ENCODE peak calls at places on chromosome 18, in five cellular contexts. F is cardiac fibroblast, M is pancreas, T is A549, R is fibroblast of mammary gland. X is an unnamed sample.

GRCh38 chr18:8952796-8953760 is 149.4 kb upstream of the NDUFV2 start:
- DNase-seq in R (peak), F (peak), M (no peak), T (no peak), X (no peak)

GRCh38 chr18:35577045-35577848 is 4.3 kb upstream of the GALNT1 start:
- DNase-seq in F (no peak), T (no peak), R (no peak), M (no peak), X (no peak)

GRCh38 chr18:43276471-43276870 is 819 bp downstream of the SYT4 start:
- DNase-seq in M (no peak), T (no peak), F (no peak), R (no peak), X (no peak)

GRCh38 chr18:48994926-48995835 is 44.4 kb upstream of the SMAD7 start:
- DNase-seq in F (no peak), M (no peak), T (no peak), R (no peak), X (no peak)

GRCh38 chr18:28729321-28729720 is 552.4 kb upstream of the CDH2 start:
- DNase-seq in T (no peak), R (peak), M (no peak), F (peak), X (no peak)

GRCh38 chr18:54127759-54128378 is 96.6 kb downstream of the MBD2 start:
- DNase-seq in R (peak), T (peak), F (peak), M (no peak), X (peak)

GRCh38 chr18:6878881-6879280 is 149.4 kb downstream of the ARHGAP28 start:
- DNase-seq in M (no peak), T (no peak), F (no peak), R (peak), X (no peak)

GRCh38 chr18:27235218-27235870 is 50.2 kb upstream of the CHST9 start:
- DNase-seq in M (no peak), F (no peak), T (no peak), R (no peak), X (no peak)

GRCh38 chr18:79925656-79925979 is 25.8 kb downstream of the SLC66A2 start:
- DNase-seq in M (no peak), T (no peak), F (no peak), R (no peak), X (no peak)

GRCh38 chr18:44342167-44342566 is 338.5 kb upstream of the SETBP1 start:
- DNase-seq in T (no peak), M (no peak), R (peak), F (no peak), X (no peak)

GRCh38 chr18:45463433-45463832 is 151.8 kb upstream of the SLC14A2 start:
- DNase-seq in F (no peak), R (no peak), M (no peak), T (no peak), X (no peak)

GRCh38 chr18:10047237-10047636 is 133.4 kb downstream of the VAPA start:
- DNase-seq in R (peak), T (no peak), M (no peak), F (peak), X (no peak)

GRCh38 chr18:67969458-67969857 is 452.9 kb upstream of the DSEL start:
- DNase-seq in R (no peak), M (no peak), T (no peak), F (no peak), X (no peak)

GRCh38 chr18:79489048-79489899 is 93.5 kb downstream of the NFATC1 start:
- DNase-seq in T (no peak), M (no peak), R (no peak), F (no peak), X (no peak)

GRCh38 chr18:42338683-42339082 is 383.6 kb downstream of the PIK3C3 start:
- DNase-seq in R (no peak), M (no peak), T (no peak), F (no peak), X (no peak)

GRCh38 chr18:75199327-75199726 is 9.6 kb downstream of the PTGR3 start:
- DNase-seq in R (no peak), M (no peak), F (peak), T (no peak), X (no peak)

GRCh38 chr18:10926565-10927194 is 222.7 kb downstream of the PIEZO2 start:
- DNase-seq in F (peak), T (no peak), M (no peak), R (peak), X (no peak)

GRCh38 chr18:62183578-62184195 is 3.2 kb downstream of the PIGN start:
- DNase-seq in R (peak), T (peak), F (peak), M (no peak), X (peak)

GRCh38 chr18:12403601-12404506 is 3.9 kb upstream of the PRELID3A start:
- DNase-seq in T (peak), M (no peak), F (peak), R (peak), X (no peak)

GRCh38 chr18:60891936-60892335 is 441.3 kb upstream of the CDH20 start:
- DNase-seq in R (no peak), T (no peak), M (no peak), F (no peak), X (no peak)

GRCh38 chr18:60893331-60894114 is 439.7 kb upstream of the CDH20 start:
- DNase-seq in T (no peak), R (no peak), M (no peak), F (no peak), X (no peak)

GRCh38 chr18:60892855-60893254 is 440.4 kb upstream of the CDH20 start:
- DNase-seq in F (peak), R (peak), T (peak), M (no peak), X (no peak)

GRCh38 chr18:60894254-60894945 is 438.8 kb upstream of the CDH20 start:
- DNase-seq in T (no peak), R (no peak), M (no peak), F (peak), X (no peak)

DNA sequence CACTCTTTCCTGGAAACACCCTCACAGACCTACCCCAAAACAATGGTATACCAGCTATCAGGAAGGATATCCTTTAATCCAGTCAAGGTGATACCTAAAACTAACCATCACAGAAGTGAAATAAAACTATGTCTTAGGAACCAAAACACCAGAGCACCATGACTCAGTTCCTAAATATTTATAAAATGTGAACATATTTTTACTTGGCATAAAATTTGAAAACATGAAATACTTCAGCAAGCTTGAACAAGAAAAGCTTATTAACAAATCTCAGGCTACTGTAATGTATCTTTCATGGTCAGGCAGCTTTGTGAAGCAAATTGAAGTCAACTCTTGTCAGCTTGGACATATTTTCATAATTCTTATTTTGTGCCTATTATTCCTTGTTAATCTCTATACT is 440.8 kb upstream of the CDH20 start:
- DNase-seq in T (no peak), F (peak), M (no peak), R (peak), X (no peak)
- TF ChIP-seq CTCF in T (no peak), F (no peak), M (no peak), R (no peak), X (no peak)

GRCh38 chr18:56235061-56235772 is 403.2 kb downstream of the TXNL1 start:
- DNase-seq in F (no peak), M (no peak), T (no peak), R (no peak), X (no peak)

GRCh38 chr18:56233595-56233994 is 404.8 kb downstream of the TXNL1 start:
- DNase-seq in T (no peak), R (peak), F (peak), M (no peak), X (no peak)

GRCh38 chr18:56235773-56236115 is 402.6 kb downstream of the TXNL1 start:
- DNase-seq in F (no peak), R (no peak), T (no peak), M (no peak), X (no peak)

GRCh38 chr18:56240405-56240804 is 398.0 kb downstream of the TXNL1 start:
- DNase-seq in R (peak), T (no peak), M (no peak), F (peak), X (no peak)

DNA sequence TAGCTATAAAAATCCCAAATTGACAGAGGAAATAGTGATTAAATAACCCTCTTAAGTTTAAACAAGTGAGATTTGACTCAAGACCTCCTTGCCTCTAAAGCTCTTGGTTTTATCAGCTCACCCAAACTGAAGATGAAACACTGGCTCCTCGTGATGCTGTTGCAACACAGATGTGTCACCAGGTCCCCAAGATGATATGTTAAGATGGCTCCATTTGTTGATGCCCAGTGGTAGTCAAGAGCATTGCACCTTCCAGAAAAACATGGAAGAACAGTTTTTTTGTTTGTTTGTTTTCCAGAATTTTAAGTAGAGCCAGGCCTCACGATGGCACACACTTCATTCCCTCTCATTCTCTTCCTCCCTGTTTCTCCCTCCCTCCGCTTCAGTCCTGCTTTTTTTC is 399.8 kb downstream of the TXNL1 start:
- DNase-seq in M (no peak), R (peak), F (peak), T (peak), X (no peak)
- TF ChIP-seq CTCF in M (no peak), R (peak), F (peak), T (no peak), X (no peak)

GRCh38 chr18:57906852-57907251 is 103.7 kb upstream of the ATP8B1 start:
- DNase-seq in F (no peak), M (no peak), R (no peak), T (peak), X (no peak)
- TF ChIP-seq CTCF in F (peak), M (no peak), R (peak), T (no peak), X (no peak)

DNA sequence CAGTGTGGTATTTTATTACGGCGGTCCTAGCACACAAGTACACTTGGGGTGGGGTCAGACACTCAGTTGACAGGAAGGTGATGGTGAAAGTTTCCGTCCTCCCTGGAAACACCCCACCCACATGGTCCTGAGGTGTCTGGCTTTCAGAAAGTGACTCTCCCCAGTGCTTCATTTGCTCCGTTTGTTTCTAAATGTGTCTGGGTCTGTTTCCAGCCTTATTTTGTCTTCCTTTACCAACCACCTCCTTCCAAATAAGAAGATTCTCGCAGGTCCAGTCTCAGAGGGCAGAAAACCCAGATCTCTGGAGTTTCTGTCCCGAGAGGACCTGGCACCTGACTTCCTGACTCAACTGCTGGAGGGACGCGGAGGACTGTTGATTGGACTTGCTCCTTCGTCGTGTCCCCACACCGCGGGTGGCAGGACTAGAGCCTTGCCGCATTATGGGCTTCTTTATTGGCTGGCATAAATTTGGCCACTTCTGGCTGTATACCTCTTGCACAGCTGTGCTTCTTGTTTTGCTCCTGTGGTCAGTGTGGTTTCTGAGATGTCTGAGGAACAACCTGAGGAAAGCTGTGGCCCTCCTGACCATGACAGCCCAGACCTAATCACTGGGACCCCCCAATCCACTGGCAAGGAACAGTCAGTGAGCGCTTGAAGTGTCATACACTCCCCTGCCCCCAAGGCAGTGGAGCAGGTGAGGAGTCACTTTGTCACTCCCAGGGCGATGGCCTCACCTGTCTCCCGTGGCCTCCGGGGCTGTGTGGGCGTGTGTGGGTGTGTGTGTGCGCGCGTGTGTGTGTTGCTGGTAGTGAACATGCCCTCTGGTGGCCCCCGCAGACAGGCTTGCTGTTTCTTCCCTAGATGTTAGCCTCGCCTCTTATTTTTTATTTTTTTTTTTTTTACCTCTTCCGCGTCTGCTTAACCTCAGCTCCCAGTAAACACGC is 45.6 kb downstream of the MEX3C start:
- DNase-seq in F (no peak), T (no peak), M (no peak), R (no peak), X (no peak)
- TF ChIP-seq CTCF in F (no peak), T (no peak), M (no peak), R (no peak), X (no peak)

DNA sequence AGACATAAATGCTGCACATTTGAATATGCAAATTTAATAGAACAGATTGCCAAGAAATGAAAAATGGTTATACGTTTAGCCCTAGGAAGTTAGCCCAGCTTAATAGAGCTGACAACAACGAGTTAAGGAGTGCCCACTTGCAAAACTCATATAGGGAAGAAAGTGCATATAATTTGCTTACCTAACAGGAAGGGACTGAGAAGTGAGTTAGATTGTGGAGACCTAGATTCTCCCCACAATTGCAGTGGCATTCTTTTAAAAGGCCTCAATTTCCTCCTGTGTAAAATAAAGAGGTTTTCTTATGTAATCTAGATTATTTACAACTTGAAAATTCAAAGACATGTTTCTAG is 642.8 kb upstream of the PIK3C3 start:
- DNase-seq in M (no peak), T (no peak), R (no peak), F (no peak), X (no peak)
- TF ChIP-seq CTCF in M (no peak), T (no peak), R (no peak), F (no peak), X (no peak)

DNA sequence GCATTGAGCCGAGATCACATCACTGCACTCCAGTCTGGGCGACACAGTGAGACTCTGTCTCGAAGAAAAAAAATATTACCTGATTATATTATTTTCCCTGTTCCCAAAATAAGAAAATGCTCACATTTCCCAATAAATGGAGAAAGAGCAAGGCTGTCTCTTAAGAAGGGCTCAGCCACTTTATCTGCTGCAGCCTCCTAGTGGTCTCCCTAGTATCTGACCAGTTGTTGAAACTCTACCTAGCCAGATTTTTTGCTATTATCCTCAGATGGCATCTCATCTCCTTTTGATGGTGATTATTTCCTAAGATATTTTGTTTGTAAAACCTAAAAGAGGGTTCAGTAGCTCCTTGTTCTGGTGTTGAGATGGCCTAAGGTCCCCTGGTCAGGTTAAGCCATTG is 114.3 kb downstream of the TPGS2 start:
- DNase-seq in R (no peak), M (no peak), F (no peak), T (no peak), X (no peak)
- TF ChIP-seq CTCF in R (peak), M (no peak), F (peak), T (no peak), X (no peak)

DNA sequence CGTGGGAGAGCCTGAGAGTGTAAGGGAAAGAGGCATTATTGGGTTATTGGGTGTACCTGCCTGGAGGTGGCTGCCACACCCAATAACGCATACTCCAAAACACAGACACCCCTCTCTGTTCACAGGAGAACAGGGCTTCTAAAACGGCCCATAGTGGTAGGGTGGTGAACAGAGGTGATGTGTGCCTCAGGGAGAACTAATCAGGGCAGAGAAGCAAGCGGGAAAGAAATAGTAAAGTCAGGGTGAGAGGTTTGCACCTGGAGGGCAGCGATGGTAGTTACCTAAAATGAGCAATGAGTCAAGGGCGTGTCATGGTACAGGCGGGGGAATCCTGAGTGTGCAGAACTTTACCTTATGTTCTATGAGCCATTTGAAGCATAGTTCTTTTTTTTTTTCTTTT is 21.5 kb upstream of the VPS4B start:
- DNase-seq in F (no peak), T (no peak), R (no peak), M (no peak), X (no peak)
- TF ChIP-seq CTCF in F (no peak), T (no peak), R (no peak), M (no peak), X (no peak)

X was measured in D721Med.